ENCODE peak calls at places on chromosomes 16 and 17, in four cellular contexts. J is left ventricle myocardium inferior, W is ELF-1, S is SJSA1. O is an unnamed sample.
A peak's percentile ranks its signal among the peaks of the same experiment; 100 is the strongest.

GRCh38 chr16:20899503-20900298 is 457 bp downstream of the DCUN1D3 start:
- DNase-seq in J (peak; percentile 21), W (no peak), S (peak; percentile 47), O (peak; percentile 87)

GRCh38 chr16:27690604-27691003 is 140.7 kb downstream of the KATNIP start:
- DNase-seq in J (no peak), W (no peak), S (no peak), O (no peak)

GRCh38 chr17:38654411-38655398 is 20.1 kb downstream of the EPOP start:
- DNase-seq in J (no peak), W (no peak), S (no peak), O (peak; percentile 44)

GRCh38 chr16:396605-397004 is 394 bp upstream of the NME4 start:
- DNase-seq in J (peak; percentile 56), W (peak; percentile 59), S (peak; percentile 36), O (no peak)

GRCh38 chr16:65667013-65667578 is 545.2 kb upstream of the CDH11 start:
- DNase-seq in J (no peak), W (peak; percentile 64), S (no peak), O (no peak)

GRCh38 chr17:3763777-3764170 is 37.2 kb downstream of the ITGAE start:
- DNase-seq in J (no peak), W (no peak), S (no peak), O (peak; percentile 50)

GRCh38 chr17:71790791-71791190 is 330.0 kb upstream of the SOX9 start:
- DNase-seq in J (no peak), W (no peak), S (no peak), O (no peak)

GRCh38 chr16:74521691-74522090 is 85.2 kb downstream of the GLG1 start:
- DNase-seq in J (no peak), W (peak; percentile 16), S (peak; percentile 31), O (no peak)

GRCh38 chr17:39736319-39737165 is 1.2 kb upstream of the GRB7 start:
- DNase-seq in J (no peak), W (no peak), S (no peak), O (no peak)

GRCh38 chr17:63848834-63849689 is 6.6 kb upstream of the SMARCD2 start:
- DNase-seq in J (peak; percentile 93), W (peak; percentile 96), S (peak; percentile 83), O (peak; percentile 98)

GRCh38 chr17:38453951-38454421 is 25.7 kb downstream of the ARHGAP23 start:
- DNase-seq in J (no peak), W (no peak), S (no peak), O (no peak)

GRCh38 chr17:35094902-35095301 is 24.8 kb downstream of the RAD51D start:
- DNase-seq in J (no peak), W (no peak), S (peak; percentile 21), O (no peak)

GRCh38 chr16:879461-879861 is 78.9 kb upstream of the GNG13 start:
- DNase-seq in J (peak; percentile 14), W (no peak), S (no peak), O (peak; percentile 68)

GRCh38 chr17:7438050-7438614 is 1.2 kb upstream of the FGF11 start:
- DNase-seq in J (peak; percentile 78), W (peak; percentile 67), S (no peak), O (peak; percentile 96)

GRCh38 chr17:2925011-2925410 is 128.8 kb downstream of the RAP1GAP2 start:
- DNase-seq in J (no peak), W (no peak), S (no peak), O (no peak)

GRCh38 chr17:50279181-50279526 is 4.9 kb downstream of the TMEM92 start:
- DNase-seq in J (no peak), W (no peak), S (peak; percentile 43), O (no peak)

GRCh38 chr17:50426814-50427787 is 1.1 kb downstream of the ACSF2 start:
- DNase-seq in J (peak; percentile 17), W (peak; percentile 57), S (peak; percentile 37), O (no peak)

GRCh38 chr17:38914741-38915638 is 10.4 kb upstream of the LASP1NB start:
- DNase-seq in J (no peak), W (peak; percentile 67), S (no peak), O (peak; percentile 58)

GRCh38 chr17:76585649-76586593 is at the start of gene ST6GALNAC2:
- DNase-seq in J (peak; percentile 69), W (peak; percentile 71), S (peak; percentile 72), O (peak; percentile 94)

GRCh38 chr17:17952691-17953090 is 19.5 kb downstream of the TOM1L2 start:
- DNase-seq in J (no peak), W (peak; percentile 43), S (no peak), O (no peak)

GRCh38 chr17:28008526-28008925 is 34.0 kb upstream of the NLK start:
- DNase-seq in J (peak; percentile 22), W (peak; percentile 69), S (peak; percentile 27), O (no peak)

GRCh38 chr16:9797306-9797705 is 384.9 kb downstream of the GRIN2A start:
- DNase-seq in J (peak; percentile 18), W (no peak), S (no peak), O (no peak)

GRCh38 chr17:45640141-45640850 is 143.8 kb upstream of the CRHR1 start:
- DNase-seq in J (peak; percentile 48), W (peak; percentile 86), S (peak; percentile 57), O (peak; percentile 85)

GRCh38 chr17:29825604-29826003 is 104.4 kb downstream of the SSH2 start:
- DNase-seq in J (no peak), W (no peak), S (no peak), O (no peak)

GRCh38 chr17:82419471-82419995 is 1.1 kb upstream of the OGFOD3 start:
- DNase-seq in J (no peak), W (no peak), S (no peak), O (no peak)